ENCODE peak calls at places on chromosomes 12 and 14, in ten cellular contexts. U is CD4-positive, CD25-positive, alpha-beta regulatory T cell; H is suprapubic skin; W is heart left ventricle; K is mammary epithelial cell; A is aorta; V is WERI-Rb-1; X is body of pancreas; G is dorsolateral prefrontal cortex; N is mesendoderm. B is an unnamed sample.

GRCh38 chr12:120760349-120761245 is 35.0 kb downstream of the ACADS start:
- DNase-seq in U (peak; percentile 14), H (no peak), W (no peak), K (no peak), A (no peak), V (no peak), X (no peak), G (no peak), N (no peak), B (no peak)

GRCh38 chr12:22340143-22340542 is 5.6 kb upstream of the ST8SIA1 start:
- DNase-seq in U (no peak), H (no peak), W (peak; percentile 57), K (no peak), A (no peak), V (peak; percentile 55), X (no peak), G (no peak), N (no peak), B (no peak)

GRCh38 chr12:120959111-120959878 is 19.0 kb upstream of the HNF1A start:
- DNase-seq in U (no peak), H (no peak), W (no peak), K (no peak), A (no peak), V (peak; percentile 73), X (no peak), G (no peak), N (no peak), B (no peak)

GRCh38 chr14:103123634-103124500 is 606 bp downstream of the TNFAIP2 start:
- DNase-seq in U (no peak), H (peak; percentile 82), W (peak; percentile 86), K (no peak), A (peak; percentile 76), V (no peak), X (no peak), G (no peak), N (no peak), B (no peak)

GRCh38 chr12:88448337-88448944 is 131.8 kb downstream of the KITLG start:
- DNase-seq in U (no peak), H (no peak), W (no peak), K (no peak), A (no peak), V (no peak), X (no peak), G (no peak), N (peak; percentile 21), B (no peak)

GRCh38 chr12:50568338-50569155 is 63.8 kb downstream of the DIP2B start:
- DNase-seq in U (no peak), H (no peak), W (no peak), K (no peak), A (no peak), V (no peak), X (no peak), G (no peak), N (no peak), B (no peak)

GRCh38 chr14:101962503-101962874 is 1.9 kb upstream of the DYNC1H1 start:
- DNase-seq in U (no peak), H (peak; percentile 76), W (peak; percentile 87), K (peak; percentile 69), A (no peak), V (peak; percentile 30), X (peak; percentile 84), G (peak; percentile 89), N (peak; percentile 59), B (no peak)

GRCh38 chr12:124525455-124525854 is 42.0 kb downstream of the NCOR2 start:
- DNase-seq in U (no peak), H (peak; percentile 66), W (peak; percentile 65), K (no peak), A (no peak), V (no peak), X (no peak), G (peak; percentile 77), N (no peak), B (no peak)

GRCh38 chr12:56155256-56155845 is 2.8 kb upstream of the MYL6 start:
- DNase-seq in U (no peak), H (no peak), W (no peak), K (no peak), A (no peak), V (no peak), X (no peak), G (no peak), N (no peak), B (no peak)

GRCh38 chr12:111327474-111327873 is 41.4 kb downstream of the PHETA1 start:
- DNase-seq in U (no peak), H (no peak), W (no peak), K (no peak), A (no peak), V (no peak), X (no peak), G (no peak), N (peak; percentile 60), B (no peak)

GRCh38 chr12:13045816-13046215 is 1.6 kb downstream of the FAM234B start:
- DNase-seq in U (no peak), H (no peak), W (no peak), K (no peak), A (no peak), V (no peak), X (no peak), G (no peak), N (no peak), B (no peak)

GRCh38 chr14:64536488-64537245 is 3.9 kb upstream of the HSPA2 start:
- DNase-seq in U (no peak), H (no peak), W (no peak), K (peak; percentile 8), A (no peak), V (no peak), X (no peak), G (no peak), N (peak; percentile 71), B (no peak)

GRCh38 chr12:19415563-19415962 is 23.7 kb upstream of the AEBP2 start:
- DNase-seq in U (no peak), H (no peak), W (no peak), K (no peak), A (no peak), V (no peak), X (no peak), G (no peak), N (no peak), B (no peak)

GRCh38 chr14:61438860-61439765 is 117.7 kb downstream of the PRKCH start:
- DNase-seq in U (no peak), H (peak; percentile 84), W (no peak), K (peak; percentile 43), A (no peak), V (no peak), X (peak; percentile 67), G (no peak), N (peak; percentile 88), B (no peak)

GRCh38 chr14:33705521-33705920 is 245.4 kb downstream of the EGLN3 start:
- DNase-seq in U (no peak), H (no peak), W (no peak), K (no peak), A (no peak), V (no peak), X (no peak), G (no peak), N (no peak), B (no peak)

GRCh38 chr14:89906000-89906399 is 48.5 kb downstream of the EFCAB11 start:
- DNase-seq in U (no peak), H (no peak), W (no peak), K (no peak), A (no peak), V (no peak), X (no peak), G (no peak), N (no peak), B (no peak)

GRCh38 chr14:77529213-77529612 is 30.6 kb upstream of the ISM2 start:
- DNase-seq in U (no peak), H (no peak), W (no peak), K (no peak), A (no peak), V (no peak), X (no peak), G (no peak), N (no peak), B (no peak)

GRCh38 chr14:37129047-37129446 is 43.4 kb downstream of the SLC25A21 start:
- DNase-seq in U (no peak), H (no peak), W (no peak), K (no peak), A (no peak), V (no peak), X (no peak), G (no peak), N (no peak), B (no peak)
- H3K27ac ChIP-seq in U (no peak overlapping the region), H (no peak overlapping the region), W (no peak overlapping the region), K (no peak overlapping the region), A (no peak overlapping the region), V (no peak overlapping the region), X (no peak overlapping the region), G (no peak overlapping the region), N (no peak overlapping the region), B (no peak overlapping the region)

DNA sequence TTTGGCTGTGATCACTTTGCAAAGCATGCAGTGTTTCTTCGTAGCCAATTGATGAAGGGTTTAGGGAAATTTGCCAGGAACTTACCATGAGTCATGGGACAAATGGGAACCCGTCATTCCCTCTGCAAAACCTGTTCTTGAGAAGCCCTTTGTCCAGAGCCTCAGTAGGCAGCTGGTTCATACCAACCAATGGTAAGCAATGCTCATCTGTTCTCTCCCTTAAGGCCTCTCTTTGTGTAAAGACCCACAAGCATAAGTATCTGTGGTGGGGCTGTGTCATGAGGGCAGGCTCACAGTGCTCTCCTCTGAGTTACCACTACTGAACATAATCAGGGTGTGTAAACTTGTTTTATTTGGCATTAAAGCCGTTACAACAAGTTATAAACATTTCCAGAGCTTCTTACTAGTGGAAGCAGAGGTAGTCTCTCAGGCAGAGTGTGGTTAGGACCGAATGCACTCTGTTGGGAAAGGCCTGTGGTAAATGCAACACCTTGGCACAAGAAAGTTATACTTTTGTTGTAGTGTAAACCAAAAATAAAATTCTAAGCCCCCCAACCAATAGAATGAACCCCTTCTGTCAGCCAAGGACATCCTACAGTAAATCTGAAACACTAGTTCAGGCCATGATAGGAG is 119.8 kb downstream of the SINHCAF start:
- DNase-seq in U (no peak), H (no peak), W (no peak), K (peak; percentile 99), A (no peak), V (no peak), X (peak; percentile 66), G (no peak), N (peak; percentile 88), B (no peak)
- H3K4me3 ChIP-seq in U (no peak overlapping the region), H (no peak overlapping the region), W (no peak overlapping the region), K (no peak overlapping the region), A (no peak overlapping the region), V (no peak overlapping the region), X (no peak overlapping the region), G (no peak overlapping the region), N (no peak overlapping the region), B (no peak overlapping the region)

DNA sequence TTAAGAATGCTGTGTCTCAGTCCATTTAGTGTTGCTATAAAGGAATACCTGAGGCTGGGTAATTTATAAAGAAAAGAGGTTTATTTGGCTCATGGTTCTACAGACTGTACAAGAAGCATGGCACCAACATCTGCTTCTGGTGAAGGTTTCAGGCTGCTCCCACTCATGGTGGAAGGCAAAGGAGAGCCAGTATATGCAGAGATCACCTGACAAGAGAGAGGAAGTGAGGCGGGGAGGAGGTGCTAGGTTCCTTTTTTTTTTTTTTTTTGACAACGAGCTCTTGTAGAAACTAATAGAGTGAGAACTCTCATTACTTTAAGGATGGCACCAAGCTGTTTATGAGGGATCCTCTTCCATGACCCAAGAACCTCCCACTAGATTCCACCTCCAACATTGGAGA is 121.6 kb downstream of the NUBPL start:
- DNase-seq in U (no peak), H (no peak), W (no peak), K (no peak), A (no peak), V (no peak), X (no peak), G (no peak), N (no peak), B (no peak)
- H3K27ac ChIP-seq in U (no peak overlapping the region), H (no peak overlapping the region), W (no peak overlapping the region), K (no peak overlapping the region), A (no peak overlapping the region), V (no peak overlapping the region), X (no peak overlapping the region), G (no peak overlapping the region), N (no peak overlapping the region), B (no peak overlapping the region)

GRCh38 chr14:53218161-53218560 is 65.0 kb upstream of the DDHD1 start:
- DNase-seq in U (no peak), H (no peak), W (no peak), K (no peak), A (no peak), V (no peak), X (no peak), G (no peak), N (peak; percentile 29), B (no peak)
- H3K4me3 ChIP-seq in U (peak overlapping the region; percentile 71), H (peak overlapping the region; percentile 58), W (peak overlapping the region; percentile 75), K (peak overlapping the region; percentile 70), A (no peak overlapping the region), V (peak overlapping the region; percentile 50), X (no peak overlapping the region), G (peak overlapping the region; percentile 62), N (no peak overlapping the region), B (peak overlapping the region; percentile 67)

B was measured in iPS DF 6.9.